ENCODE peak calls at places on chromosomes 1 and 21, in ten cellular contexts. A is HT-29, T is cardiac fibroblast, J is adipocyte, D is heart left ventricle, Y is NCI-H774, I is GM06990, G is posterior cingulate gyrus, U is G401, X is ACHN. Z is an unnamed sample.

GRCh38 chr1:11839727-11840705 is 7.6 kb downstream of the NPPA start:
- DNase-seq in A (no peak), T (no peak), J (no peak), D (no peak), Y (no peak), I (no peak), G (peak), U (no peak), X (no peak), Z (no peak)

GRCh38 chr1:2098301-2098698 is 48.1 kb downstream of the PRKCZ start:
- DNase-seq in A (no peak), T (no peak), J (no peak), D (no peak), Y (no peak), I (no peak), G (peak), U (peak), X (no peak), Z (no peak)

GRCh38 chr1:89125571-89126233 is at the start of gene GBP2:
- DNase-seq in A (peak), T (peak), J (peak), D (no peak), Y (no peak), I (peak), G (no peak), U (no peak), X (peak), Z (peak)

GRCh38 chr21:32392880-32393676 is at the start of gene URB1:
- DNase-seq in A (peak), T (peak), J (peak), D (peak), Y (peak), I (peak), G (peak), U (peak), X (peak), Z (peak)

GRCh38 chr1:1678581-1679380 is 13.8 kb downstream of the SLC35E2B start:
- DNase-seq in A (peak), T (no peak), J (no peak), D (peak), Y (no peak), I (peak), G (peak), U (no peak), X (no peak), Z (no peak)

GRCh38 chr1:70667771-70668170 is 256.7 kb downstream of the CTH start:
- DNase-seq in A (no peak), T (no peak), J (no peak), D (no peak), Y (peak), I (no peak), G (no peak), U (no peak), X (no peak), Z (peak)

GRCh38 chr1:6358757-6359567 is 34.6 kb downstream of the ACOT7 start:
- DNase-seq in A (no peak), T (peak), J (peak), D (peak), Y (no peak), I (peak), G (peak), U (no peak), X (no peak), Z (no peak)

GRCh38 chr1:81982523-81982922 is 181.8 kb downstream of the ADGRL2 start:
- DNase-seq in A (no peak), T (no peak), J (no peak), D (no peak), Y (no peak), I (no peak), G (no peak), U (no peak), X (no peak), Z (no peak)

GRCh38 chr21:14836950-14837349 is 227.8 kb downstream of the NRIP1 start:
- DNase-seq in A (no peak), T (peak), J (peak), D (no peak), Y (no peak), I (no peak), G (no peak), U (no peak), X (no peak), Z (no peak)

GRCh38 chr1:214396319-214396718 is 115.4 kb downstream of the SMYD2 start:
- DNase-seq in A (no peak), T (no peak), J (no peak), D (no peak), Y (no peak), I (no peak), G (no peak), U (no peak), X (no peak), Z (no peak)